ENCODE peak calls at places on chromosomes 12 and 14, in eight cellular contexts. V is ovary, D is sigmoid colon, W is suprapubic skin, T is tibial nerve, C is A549, L is transverse colon, U is esophagus muscularis mucosa. B is an unnamed sample.

GRCh38 chr14:67957925-67958324 is 138.3 kb downstream of the RAD51B start:
- DNase-seq in V (no peak), D (no peak), W (no peak), T (no peak), C (no peak), L (no peak), U (no peak), B (no peak)

GRCh38 chr12:42382013-42382696 is 56.2 kb downstream of the PPHLN1 start:
- DNase-seq in V (no peak), D (no peak), W (no peak), T (no peak), C (no peak), L (no peak), U (no peak), B (no peak)

GRCh38 chr14:31880935-31881334 is 196.2 kb upstream of the ARHGAP5 start:
- DNase-seq in V (no peak), D (no peak), W (no peak), T (no peak), C (peak; percentile 8), L (peak; percentile 13), U (no peak), B (no peak)

GRCh38 chr14:80940146-80940545 is 1.4 kb downstream of the CEP128 start:
- DNase-seq in V (no peak), D (no peak), W (no peak), T (no peak), C (no peak), L (no peak), U (no peak), B (no peak)

GRCh38 chr12:105740970-105741725 is 397.6 kb downstream of the NUAK1 start:
- DNase-seq in V (peak; percentile 61), D (peak; percentile 70), W (no peak), T (peak; percentile 11), C (no peak), L (no peak), U (peak; percentile 87), B (no peak)

GRCh38 chr12:6383572-6384498 is at the start of gene LTBR:
- DNase-seq in V (peak; percentile 95), D (peak; percentile 99), W (peak; percentile 98), T (peak; percentile 90), C (peak; percentile 83), L (peak; percentile 96), U (peak; percentile 98), B (peak; percentile 97)

GRCh38 chr14:104794099-104794498 is 1.4 kb downstream of the AKT1 start:
- DNase-seq in V (no peak), D (no peak), W (no peak), T (no peak), C (peak; percentile 73), L (peak; percentile 68), U (no peak), B (peak; percentile 52)

GRCh38 chr12:26832817-26833691 is at the start of gene ITPR2:
- DNase-seq in V (peak; percentile 95), D (peak; percentile 97), W (peak; percentile 97), T (peak; percentile 91), C (peak; percentile 94), L (peak; percentile 97), U (peak; percentile 97), B (peak; percentile 96)

GRCh38 chr12:96210376-96211055 is 16.3 kb downstream of the ELK3 start:
- DNase-seq in V (no peak), D (no peak), W (no peak), T (no peak), C (no peak), L (no peak), U (no peak), B (no peak)

GRCh38 chr12:47740536-47741339 is 15.4 kb upstream of the ENDOU start:
- DNase-seq in V (no peak), D (no peak), W (no peak), T (no peak), C (no peak), L (peak; percentile 58), U (no peak), B (no peak)

GRCh38 chr14:100065942-100066574 is 836 bp downstream of the EVL start:
- DNase-seq in V (no peak), D (no peak), W (no peak), T (no peak), C (no peak), L (peak; percentile 66), U (no peak), B (peak; percentile 41)

GRCh38 chr12:69405466-69405865 is 45.9 kb downstream of the YEATS4 start:
- DNase-seq in V (no peak), D (no peak), W (no peak), T (no peak), C (peak; percentile 73), L (no peak), U (no peak), B (no peak)

GRCh38 chr14:68561531-68562007 is 231.3 kb downstream of the ZFP36L1 start:
- DNase-seq in V (no peak), D (peak; percentile 68), W (peak; percentile 46), T (no peak), C (no peak), L (no peak), U (no peak), B (peak; percentile 20)

GRCh38 chr12:130049666-130050065 is 112.6 kb upstream of the FZD10 start:
- DNase-seq in V (no peak), D (no peak), W (no peak), T (no peak), C (no peak), L (no peak), U (no peak), B (no peak)

GRCh38 chr12:62537544-62537943 is 70.9 kb downstream of the MON2 start:
- DNase-seq in V (peak; percentile 53), D (no peak), W (no peak), T (no peak), C (no peak), L (no peak), U (no peak), B (peak; percentile 48)

GRCh38 chr12:62466018-62466595 is 519 bp upstream of the MON2 start:
- DNase-seq in V (peak; percentile 35), D (peak; percentile 72), W (no peak), T (peak; percentile 30), C (peak; percentile 44), L (peak; percentile 42), U (no peak), B (peak; percentile 35)

GRCh38 chr14:93049295-93049694 is 66.4 kb downstream of the ITPK1 start:
- DNase-seq in V (no peak), D (no peak), W (no peak), T (no peak), C (no peak), L (peak; percentile 88), U (no peak), B (no peak)

GRCh38 chr12:42855362-42855950 is 265.9 kb upstream of the PRICKLE1 start:
- DNase-seq in V (no peak), D (no peak), W (no peak), T (no peak), C (no peak), L (no peak), U (no peak), B (no peak)

GRCh38 chr12:26633591-26634210 is 199.3 kb downstream of the ITPR2 start:
- DNase-seq in V (no peak), D (no peak), W (no peak), T (no peak), C (no peak), L (no peak), U (no peak), B (no peak)

GRCh38 chr12:116403546-116403945 is 126.1 kb upstream of the MED13L start:
- DNase-seq in V (no peak), D (no peak), W (no peak), T (no peak), C (no peak), L (no peak), U (no peak), B (no peak)

GRCh38 chr12:125614058-125614457 is 548.8 kb downstream of the AACS start:
- DNase-seq in V (no peak), D (no peak), W (no peak), T (no peak), C (no peak), L (no peak), U (no peak), B (no peak)

GRCh38 chr12:97877404-97877803 is 414.8 kb downstream of the RMST start:
- DNase-seq in V (no peak), D (no peak), W (no peak), T (no peak), C (no peak), L (no peak), U (no peak), B (no peak)
- TF ChIP-seq EP300 in V (no peak), D (no peak), W (no peak), T (no peak), C (no peak), L (no peak), U (no peak), B (no peak)

DNA sequence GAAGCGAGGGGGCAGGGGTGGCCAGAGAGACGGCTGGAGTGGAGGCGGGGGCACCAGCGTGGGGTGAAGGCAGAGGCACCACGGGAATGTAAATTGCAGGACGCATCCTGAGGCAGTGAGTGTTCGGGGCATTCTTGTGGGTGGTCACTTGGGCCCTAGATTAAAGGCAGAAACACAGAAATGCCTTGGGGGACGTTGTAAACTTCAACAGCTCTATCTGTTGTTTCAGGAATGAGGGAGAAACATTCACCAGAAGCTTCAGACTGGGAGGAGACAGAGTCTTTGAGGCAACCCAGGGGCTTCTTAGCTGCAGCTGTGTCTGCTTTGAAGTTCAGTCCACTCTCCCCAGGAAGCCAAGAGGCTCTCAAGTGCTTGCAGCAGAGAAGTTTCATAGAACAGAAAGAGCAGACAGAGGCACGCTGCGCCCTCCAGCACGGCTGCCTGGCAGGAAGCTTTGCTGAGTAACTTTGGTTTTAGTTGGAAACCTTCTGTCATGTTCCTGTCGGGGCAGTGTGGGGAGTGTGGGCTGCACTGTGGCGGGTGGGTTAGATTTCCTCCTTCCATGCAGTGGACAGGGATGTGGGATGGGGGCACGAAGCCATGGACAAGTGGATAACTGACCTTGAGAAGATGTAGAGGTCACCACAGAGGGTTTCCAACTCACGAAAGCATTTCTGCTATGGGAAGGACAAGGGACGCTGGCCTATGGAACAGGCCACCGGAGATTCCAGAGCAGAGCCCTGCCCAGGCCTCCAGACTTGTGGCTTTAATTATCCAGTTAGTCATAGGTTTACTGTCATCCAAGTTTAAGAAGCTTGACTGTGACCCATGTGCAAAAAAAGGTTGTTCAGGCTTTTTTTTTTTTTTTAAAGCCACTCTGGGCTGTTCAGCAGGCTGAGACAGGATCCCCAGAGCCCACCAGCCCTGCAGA is 107.6 kb downstream of the ARF6 start:
- DNase-seq in V (peak; percentile 43), D (peak; percentile 83), W (peak; percentile 83), T (peak; percentile 42), C (no peak), L (peak; percentile 76), U (no peak), B (peak; percentile 56)
- TF ChIP-seq POLR2A in V (no peak), D (peak; percentile 29), W (peak; percentile 31), T (no peak), C (peak; percentile 9), L (peak; percentile 59), U (no peak), B (no peak)

DNA sequence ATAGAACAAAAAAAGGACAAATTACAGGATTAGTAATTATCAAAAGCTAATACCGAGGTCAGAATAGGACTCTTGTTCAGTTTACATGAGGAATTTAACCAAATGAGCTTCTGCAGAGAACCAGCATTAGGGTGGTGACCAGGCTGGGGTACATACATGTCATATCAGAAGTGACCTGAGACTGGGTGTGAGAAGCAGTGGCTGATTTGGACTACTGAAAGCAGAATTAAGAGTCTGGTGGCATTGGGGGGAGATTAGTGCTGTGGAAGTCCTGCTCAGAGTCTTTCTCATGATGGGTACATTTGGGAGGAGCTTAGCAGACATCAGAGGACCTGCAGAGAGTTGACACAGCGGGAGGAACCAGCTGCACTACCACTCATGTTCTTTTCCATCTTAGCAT is 21.7 kb downstream of the TRAF3 start:
- DNase-seq in V (no peak), D (no peak), W (no peak), T (no peak), C (no peak), L (no peak), U (no peak), B (no peak)
- H3K4me1 ChIP-seq in V (peaks cover 3% of the 10 kb centered on the region), D (no peaks in the 10 kb centered on the region), W (peaks cover 13% of the 10 kb centered on the region), T (peaks cover 19% of the 10 kb centered on the region), C (peaks cover 18% of the 10 kb centered on the region), L (no peaks in the 10 kb centered on the region), U (no peaks in the 10 kb centered on the region), B (peaks cover 19% of the 10 kb centered on the region)

GRCh38 chr14:65231286-65231980 is 129.1 kb upstream of the MAX start:
- DNase-seq in V (no peak), D (no peak), W (peak; percentile 4), T (no peak), C (no peak), L (no peak), U (no peak), B (no peak)
- TF ChIP-seq EP300 in V (no peak), D (no peak), W (no peak), T (no peak), C (no peak), L (no peak), U (no peak), B (no peak)